ENCODE peak calls at places on chromosomes 2 and 18, in eight cellular contexts. M is NCI-H1930; W is adrenal gland; Q is GM04504; O is COR-L47; I is activated naive CD8-positive, alpha-beta T cell treated with anti-CD3 and anti-CD28 coated beads, Interleukin-2, amount 50 U/mL, for 16 hours; L is T follicular helper cell; N is NCI-H226. U is an unnamed sample.

GRCh38 chr2:19649107-19649506 is 252.7 kb downstream of the TTC32 start:
- DNase-seq in L (no peak), Q (no peak), W (no peak), O (no peak), I (no peak), M (no peak), N (peak), U (no peak)

GRCh38 chr2:3526871-3527270 is 7.5 kb upstream of the ADI1 start:
- DNase-seq in W (no peak), O (no peak), N (no peak), I (no peak), M (no peak), Q (no peak), L (no peak), U (no peak)

GRCh38 chr18:43161528-43161927 is 46.0 kb upstream of the RIT2 start:
- DNase-seq in Q (no peak), N (peak), O (no peak), M (no peak), I (no peak), W (no peak), L (no peak), U (no peak)

GRCh38 chr18:67665266-67665665 is 148.7 kb upstream of the DSEL start:
- DNase-seq in I (no peak), Q (no peak), L (no peak), O (no peak), N (peak), W (no peak), M (no peak), U (no peak)

GRCh38 chr2:24913896-24914295 is 6.1 kb downstream of the ADCY3 start:
- DNase-seq in L (no peak), W (no peak), M (no peak), N (no peak), I (no peak), Q (no peak), O (no peak), U (no peak)

GRCh38 chr18:32328379-32328778 is 138.5 kb downstream of the MEP1B start:
- DNase-seq in N (peak), M (no peak), I (no peak), O (no peak), Q (no peak), W (no peak), L (no peak), U (no peak)

GRCh38 chr2:8524823-8525222 is 157.0 kb upstream of the ID2 start:
- DNase-seq in W (no peak), I (no peak), L (no peak), O (no peak), Q (no peak), M (no peak), N (no peak), U (no peak)

GRCh38 chr2:217837530-217837929 is 165.3 kb downstream of the TNS1 start:
- DNase-seq in N (no peak), Q (no peak), O (no peak), M (no peak), I (no peak), W (no peak), L (no peak), U (no peak)

GRCh38 chr18:23257686-23258565 is 122.6 kb downstream of the CABLES1 start:
- DNase-seq in W (no peak), N (no peak), M (no peak), O (no peak), Q (peak), I (no peak), L (no peak), U (peak)

U was measured in body of pancreas.